ENCODE peak calls at places on chromosomes 11 and 22, in four cellular contexts. H, V, I and N are unnamed samples. For H3K4me1, the result is how much of the 10 kb centered on the place peaks cover.

GRCh38 chr11:126613272-126613671 is 257.8 kb downstream of the ST3GAL4 start:
- DNase-seq in V (no peak), I (no peak), H (no peak), N (no peak)

GRCh38 chr11:16986434-16987204 is 27.6 kb downstream of the PLEKHA7 start:
- DNase-seq in I (no peak), V (peak), H (no peak), N (no peak)

GRCh38 chr22:32847067-32847491 is 45.6 kb downstream of the TIMP3 start:
- DNase-seq in I (peak), V (no peak), H (peak), N (no peak)

GRCh38 chr11:1694064-1694845 is 2.7 kb upstream of the KRTAP5-6 start:
- DNase-seq in I (peak), V (peak), H (peak), N (peak)

GRCh38 chr11:122115520-122116343 is at the start of gene BLID:
- DNase-seq in I (peak), V (no peak), H (no peak), N (peak)

GRCh38 chr11:44270403-44271192 is 39.3 kb downstream of the ALX4 start:
- DNase-seq in V (peak), I (no peak), H (no peak), N (peak)

GRCh38 chr22:45917146-45917545 is 59.8 kb downstream of the WNT7B start:
- DNase-seq in H (no peak), I (no peak), V (no peak), N (no peak)

GRCh38 chr11:95108159-95108611 is 18.5 kb downstream of the ENDOD1 start:
- DNase-seq in I (peak), H (peak), V (no peak), N (no peak)

GRCh38 chr11:56968524-56968923 is 20.2 kb upstream of the OR5AK2 start:
- DNase-seq in I (no peak), V (no peak), H (no peak), N (no peak)

GRCh38 chr22:37529652-37530345 is 10.6 kb upstream of the CARD10 start:
- DNase-seq in I (no peak), V (no peak), H (no peak), N (no peak)

GRCh38 chr11:108895579-108896480 is 231.0 kb downstream of the DDX10 start:
- DNase-seq in V (no peak), H (peak), I (peak), N (peak)

GRCh38 chr11:69010361-69010891 is 2.6 kb downstream of the MRGPRF start:
- DNase-seq in I (peak), V (no peak), H (peak), N (peak)

GRCh38 chr22:30752771-30753170 is 58.1 kb downstream of the OSBP2 start:
- DNase-seq in H (no peak), I (no peak), V (no peak), N (no peak)

GRCh38 chr11:128484172-128484571 is 103.2 kb downstream of the ETS1 start:
- DNase-seq in H (no peak), V (no peak), I (no peak), N (no peak)

GRCh38 chr22:46352691-46353386 is 17.3 kb downstream of the TRMU start:
- DNase-seq in V (no peak), I (peak), H (peak), N (no peak)

GRCh38 chr11:60924110-60924905 is at the start of gene TMEM132A:
- DNase-seq in V (peak), I (peak), H (peak), N (peak)

GRCh38 chr22:29054251-29054767 is 7.3 kb downstream of the C22orf31 start:
- DNase-seq in I (no peak), H (no peak), V (no peak), N (no peak)

GRCh38 chr22:46090051-46090591 is 60.2 kb upstream of the PPARA start:
- DNase-seq in H (peak), I (peak), V (no peak), N (no peak)

GRCh38 chr11:65401803-65402248 is 15.4 kb downstream of the FRMD8 start:
- DNase-seq in H (no peak), V (no peak), I (no peak), N (no peak)

GRCh38 chr11:119100246-119100959 is 1.2 kb downstream of the DPAGT1 start:
- DNase-seq in I (peak), V (no peak), H (peak), N (peak)
- H3K9ac ChIP-seq in I (peak), V (peak), H (peak), N (peak)

GRCh38 chr22:39214006-39214382 is 30.8 kb downstream of the PDGFB start:
- DNase-seq in V (no peak), I (no peak), H (peak), N (no peak)

GRCh38 chr22:39216143-39216490 is 28.7 kb downstream of the PDGFB start:
- DNase-seq in I (no peak), V (no peak), H (no peak), N (no peak)

GRCh38 chr22:39214383-39215069 is 30.3 kb downstream of the PDGFB start:
- DNase-seq in I (peak), V (no peak), H (peak), N (peak)

GRCh38 chr22:39215430-39216142 is 29.2 kb downstream of the PDGFB start:
- DNase-seq in V (peak), H (no peak), I (no peak), N (no peak)

DNA sequence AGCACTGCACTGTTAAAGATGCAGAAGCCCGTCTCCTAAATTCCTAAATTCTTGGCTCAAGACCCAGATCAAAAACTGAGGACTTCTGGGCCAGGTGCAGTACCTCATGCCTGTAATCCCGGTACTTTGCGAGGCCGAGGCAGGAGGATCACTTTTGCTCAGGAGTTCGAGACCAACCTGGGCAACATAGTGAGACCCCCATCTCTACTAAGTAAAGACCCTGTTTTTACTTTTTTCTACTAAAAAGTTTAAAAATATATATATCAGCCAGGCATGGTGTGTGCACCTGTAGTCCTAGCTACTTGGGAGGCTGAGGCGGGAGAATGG is 29.7 kb downstream of the PDGFB start:
- DNase-seq in V (no peak), H (no peak), I (no peak), N (no peak)
- H3K4me1 ChIP-seq in V (under half), H (under half), I (under half), N (under half)

GRCh38 chr11:72040497-72041363 is 39.6 kb downstream of the NUMA1 start:
- DNase-seq in V (peak), H (peak), I (peak), N (peak)
- H3K9ac ChIP-seq in V (peak), H (peak), I (peak), N (peak)

GRCh38 chr22:24505337-24505736 is 10.2 kb downstream of the UPB1 start:
- DNase-seq in H (no peak), V (no peak), I (no peak), N (no peak)
- H3K4me1 ChIP-seq in H (under half), V (under half), I (under half), N (under half)

GRCh38 chr11:7672960-7673723 is at the start of gene CYB5R2:
- DNase-seq in I (peak), H (no peak), V (peak), N (peak)
- H3K9ac ChIP-seq in I (peak), H (no peak), V (peak), N (peak)

DNA sequence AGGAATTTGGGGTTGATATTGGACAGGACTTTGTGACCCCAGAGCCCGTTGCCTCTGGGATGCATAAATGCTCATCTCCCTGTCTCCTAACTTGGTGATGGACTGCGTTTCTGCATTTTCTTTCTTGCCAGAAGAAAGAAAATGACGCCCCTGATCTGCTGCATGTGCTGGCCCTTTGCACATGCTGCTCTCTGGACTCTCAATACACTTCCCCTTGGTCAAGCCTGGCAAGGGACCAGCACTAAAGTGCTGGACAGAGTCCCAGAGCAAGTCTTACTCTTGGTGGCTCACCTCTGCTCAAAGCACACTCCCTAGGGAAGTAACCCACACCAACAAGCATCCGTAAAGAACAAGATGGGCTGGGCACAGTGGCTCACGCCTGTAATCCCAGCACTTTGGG is 40.7 kb downstream of the MYH9 start:
- DNase-seq in I (peak), V (no peak), H (no peak), N (no peak)
- H3K4me1 ChIP-seq in I (under half), V (under half), H (half or more), N (under half)

GRCh38 chr11:117677729-117678310 is 119.2 kb downstream of the DSCAML1 start:
- DNase-seq in H (no peak), V (no peak), I (no peak), N (no peak)

GRCh38 chr11:117673561-117673960 is 123.5 kb downstream of the DSCAML1 start:
- DNase-seq in I (no peak), V (no peak), H (no peak), N (no peak)

GRCh38 chr11:117678651-117679407 is 118.2 kb downstream of the DSCAML1 start:
- DNase-seq in H (no peak), I (no peak), V (no peak), N (no peak)

GRCh38 chr11:117679464-117679863 is 117.6 kb downstream of the DSCAML1 start:
- DNase-seq in V (no peak), H (no peak), I (no peak), N (no peak)

DNA sequence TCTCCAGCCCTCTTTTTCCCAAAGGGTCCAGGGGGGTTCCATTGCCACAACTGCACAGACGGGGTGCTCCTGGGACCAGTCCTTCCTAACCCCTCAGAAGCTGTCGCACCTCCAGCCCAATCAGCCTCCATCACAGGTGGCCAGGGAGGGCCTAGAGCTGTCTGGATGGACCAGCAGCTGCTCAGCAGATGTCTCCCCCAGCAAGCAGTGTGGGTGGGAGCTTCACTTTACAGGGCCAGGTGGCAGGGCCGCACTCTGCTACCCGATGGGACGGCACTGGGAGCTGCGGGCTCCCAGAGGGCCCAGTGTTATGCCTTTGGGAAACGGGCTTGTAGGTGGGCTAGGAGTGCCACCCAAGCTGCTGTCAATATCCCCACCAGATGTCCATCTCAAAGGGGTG is 120.5 kb downstream of the DSCAML1 start:
- DNase-seq in H (no peak), I (no peak), V (no peak), N (no peak)
- H3K9ac ChIP-seq in H (no peak), I (no peak), V (no peak), N (no peak)